ENCODE peak calls at places on chromosomes 1 and 21, in four cellular contexts. Y is K562, L is GM12878, E is HepG2. O is an unnamed sample.

GRCh38 chr1:110493059-110493458 is 25.9 kb downstream of the KCNA10 start:
- DNase-seq in Y (no peak), L (no peak), E (no peak), O (no peak)

GRCh38 chr1:82560566-82560965 is 759.8 kb downstream of the ADGRL2 start:
- DNase-seq in Y (no peak), L (no peak), E (no peak), O (no peak)

GRCh38 chr21:36747815-36748381 is 49.0 kb downstream of the SIM2 start:
- DNase-seq in Y (peak; percentile 82), L (no peak), E (peak; percentile 23), O (no peak)

GRCh38 chr1:42173155-42173933 is 8.8 kb upstream of the GUCA2A start:
- DNase-seq in Y (peak; percentile 84), L (no peak), E (peak; percentile 18), O (peak; percentile 80)

GRCh38 chr1:170198090-170198489 is 52.3 kb downstream of the NTMT2 start:
- DNase-seq in Y (no peak), L (no peak), E (no peak), O (no peak)

GRCh38 chr1:28160677-28161328 is 15.7 kb downstream of the PTAFR start:
- DNase-seq in Y (no peak), L (no peak), E (no peak), O (no peak)

GRCh38 chr1:225613006-225613405 is 39.9 kb downstream of the ENAH start:
- DNase-seq in Y (no peak), L (no peak), E (no peak), O (no peak)

GRCh38 chr1:220123889-220124288 is 30.0 kb downstream of the IARS2 start:
- DNase-seq in Y (no peak), L (no peak), E (peak; percentile 20), O (peak; percentile 12)

GRCh38 chr1:228689255-228689654 is 46.0 kb upstream of the RHOU start:
- DNase-seq in Y (no peak), L (no peak), E (no peak), O (no peak)

GRCh38 chr21:45894107-45894810 is 87.3 kb upstream of the COL6A1 start:
- DNase-seq in Y (no peak), L (no peak), E (no peak), O (no peak)

GRCh38 chr21:29523646-29524045 is 224.9 kb downstream of the BACH1 start:
- DNase-seq in Y (no peak), L (no peak), E (no peak), O (no peak)

GRCh38 chr21:43921602-43921978 is 56.6 kb downstream of the AGPAT3 start:
- DNase-seq in Y (no peak), L (peak; percentile 39), E (peak; percentile 64), O (no peak)

GRCh38 chr1:6899141-6899540 is 113.9 kb downstream of the CAMTA1 start:
- DNase-seq in Y (no peak), L (no peak), E (no peak), O (no peak)

GRCh38 chr1:209748620-209749019 is 7.2 kb upstream of the TRAF3IP3 start:
- DNase-seq in Y (no peak), L (no peak), E (no peak), O (no peak)

GRCh38 chr1:35629051-35629450 is 12.3 kb downstream of the PSMB2 start:
- DNase-seq in Y (no peak), L (no peak), E (peak; percentile 20), O (no peak)

GRCh38 chr1:228043281-228043845 is 36.6 kb downstream of the WNT3A start:
- DNase-seq in Y (no peak), L (no peak), E (no peak), O (no peak)

GRCh38 chr1:162360237-162360873 is 16.3 kb downstream of the SPATA46 start:
- DNase-seq in Y (no peak), L (no peak), E (no peak), O (no peak)

GRCh38 chr1:11654571-11655262 is at the start of gene FBXO44:
- DNase-seq in Y (peak; percentile 87), L (no peak), E (peak; percentile 62), O (peak; percentile 71)

GRCh38 chr1:181033128-181033798 is 520 bp upstream of the MR1 start:
- DNase-seq in Y (no peak), L (peak; percentile 65), E (no peak), O (no peak)

GRCh38 chr1:218344814-218345672 is at the start of gene TGFB2:
- DNase-seq in Y (peak; percentile 62), L (no peak), E (no peak), O (peak; percentile 46)

GRCh38 chr1:64100791-64101190 is 102.6 kb upstream of the UBE2U start:
- DNase-seq in Y (no peak), L (no peak), E (no peak), O (no peak)

GRCh38 chr1:87437663-87438295 is 109.1 kb downstream of the LMO4 start:
- DNase-seq in Y (no peak), L (no peak), E (no peak), O (no peak)

GRCh38 chr1:87436534-87436933 is 107.9 kb downstream of the LMO4 start:
- DNase-seq in Y (no peak), L (no peak), E (no peak), O (no peak)

GRCh38 chr1:87432685-87433084 is 104.0 kb downstream of the LMO4 start:
- DNase-seq in Y (no peak), L (no peak), E (no peak), O (no peak)

GRCh38 chr1:87439821-87440220 is 111.1 kb downstream of the LMO4 start:
- DNase-seq in Y (no peak), L (no peak), E (no peak), O (no peak)

DNA sequence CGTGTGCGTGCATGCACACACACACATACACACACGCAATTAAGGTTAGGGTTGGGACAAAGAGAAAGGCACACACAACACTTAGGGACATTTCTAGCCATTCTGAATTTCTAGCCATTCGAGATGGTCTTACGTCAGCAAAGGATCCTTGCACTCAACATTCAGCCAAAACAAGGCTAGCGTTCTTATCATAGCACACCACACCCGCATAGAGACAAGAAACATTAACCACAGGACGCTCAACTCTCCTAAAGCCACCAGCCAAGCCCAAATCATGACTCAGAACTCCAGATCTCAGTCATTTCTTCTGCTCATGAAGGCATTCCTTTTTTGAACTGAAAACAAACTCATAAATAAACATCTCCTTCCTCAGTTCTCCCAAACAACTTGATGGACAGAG is 106.8 kb downstream of the LMO4 start:
- DNase-seq in Y (peak; percentile 65), L (peak; percentile 36), E (no peak), O (no peak)
- TF ChIP-seq SP1 in Y (no peak), L (no peak), E (no peak), O (no peak)

GRCh38 chr1:36687312-36687711 is 204.6 kb upstream of the CSF3R start:
- DNase-seq in Y (no peak), L (no peak), E (no peak), O (no peak)
- TF ChIP-seq TARDBP in Y (no peak), L (no peak), E (no peak), O (no peak)

GRCh38 chr1:230768903-230769570 is 21.8 kb downstream of the CAPN9 start:
- DNase-seq in Y (no peak), L (no peak), E (no peak), O (no peak)
- TF ChIP-seq SP1 in Y (no peak), L (no peak), E (no peak), O (no peak)

GRCh38 chr1:8538502-8538901 is 220.6 kb downstream of the SLC45A1 start:
- DNase-seq in Y (no peak), L (no peak), E (no peak), O (no peak)
- TF ChIP-seq TARDBP in Y (no peak), L (no peak), E (no peak), O (no peak)

DNA sequence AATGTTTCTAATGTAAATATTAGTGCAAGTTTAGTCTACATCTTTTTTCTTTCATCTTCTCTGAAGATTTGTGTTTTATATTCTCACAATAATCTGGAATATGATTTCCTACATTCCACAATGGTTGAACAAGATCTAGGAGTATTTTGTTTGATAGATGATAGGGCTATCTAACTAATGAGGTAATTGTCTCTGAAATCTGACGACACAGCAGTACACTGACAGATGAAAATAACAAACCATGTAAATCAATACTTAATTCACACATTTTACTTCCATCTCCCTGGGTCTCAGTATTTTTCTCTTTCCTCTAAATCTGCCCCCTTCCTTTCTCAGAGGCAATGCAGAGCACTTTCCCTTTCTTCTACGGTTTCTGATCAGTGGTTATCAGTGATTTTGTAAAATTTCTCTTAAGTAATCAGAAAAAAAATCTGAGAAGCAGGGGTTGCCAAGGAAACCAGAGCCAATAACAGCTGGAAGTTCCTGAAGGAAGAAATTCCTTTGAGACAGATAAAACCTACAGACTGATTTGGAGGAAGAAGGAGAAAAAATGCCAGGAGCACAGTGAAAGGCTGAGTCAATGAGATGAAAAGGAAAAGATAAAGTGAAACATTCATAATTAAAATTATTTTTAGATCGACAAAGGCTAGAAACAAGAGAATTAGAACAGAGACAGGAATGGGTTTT is 7.3 kb upstream of the ANKRD13C start:
- DNase-seq in Y (no peak), L (no peak), E (no peak), O (no peak)
- TF ChIP-seq SP1 in Y (no peak), L (no peak), E (no peak), O (no peak)

GRCh38 chr1:85579619-85580018 is 942 bp upstream of the CCN1 start:
- DNase-seq in Y (no peak), L (no peak), E (no peak), O (no peak)
- TF ChIP-seq TARDBP in Y (no peak), L (no peak), E (no peak), O (no peak)

GRCh38 chr21:25133939-25134338 is 473.3 kb downstream of the MRPL39 start:
- DNase-seq in Y (no peak), L (no peak), E (no peak), O (no peak)

DNA sequence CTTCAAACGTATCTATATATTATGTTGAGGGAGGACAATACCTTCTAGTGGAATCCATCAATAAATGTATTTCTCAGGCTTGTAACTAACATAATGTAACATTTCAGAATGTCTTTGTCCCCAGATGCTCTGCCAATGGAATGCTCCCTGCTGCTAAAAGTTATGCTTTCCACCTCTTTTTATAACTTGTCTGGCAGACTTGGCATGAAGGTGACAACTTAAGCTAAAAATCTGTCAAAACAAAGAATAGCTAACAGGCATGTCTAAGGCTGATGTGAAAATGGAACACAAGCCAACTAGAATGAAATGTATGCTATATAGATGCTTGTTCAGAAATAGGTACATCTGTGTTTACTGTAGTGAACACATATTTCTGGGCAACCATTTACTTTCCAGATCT is 467.9 kb downstream of the MRPL39 start:
- DNase-seq in Y (no peak), L (no peak), E (no peak), O (no peak)
- TF ChIP-seq SP1 in Y (no peak), L (no peak), E (no peak), O (no peak)

GRCh38 chr1:67170751-67171573 is 4.7 kb downstream of the IL23R start:
- DNase-seq in Y (no peak), L (no peak), E (no peak), O (no peak)
- TF ChIP-seq TARDBP in Y (no peak), L (no peak), E (no peak), O (no peak)